ENCODE peak calls at places on chromosomes 16 and 17, in six cellular contexts. G, B, I, P, D and H are unnamed samples.

GRCh38 chr17:60147553-60148241 is 2.1 kb upstream of the CA4 start:
- DNase-seq in G (no peak), D (no peak), B (no peak), I (no peak), P (no peak), H (no peak)

GRCh38 chr16:720507-720989 is 398 bp upstream of the ANTKMT start:
- DNase-seq in P (no peak), G (peak; percentile 61), I (no peak), B (peak; percentile 47), D (no peak), H (no peak)

GRCh38 chr16:84461029-84461415 is 43.4 kb downstream of the MEAK7 start:
- DNase-seq in I (no peak), G (no peak), B (no peak), P (no peak), D (no peak), H (no peak)

GRCh38 chr17:30433514-30433913 is 43.7 kb upstream of the GOSR1 start:
- DNase-seq in P (no peak), G (peak; percentile 69), I (no peak), D (peak; percentile 86), B (no peak), H (peak; percentile 16)

GRCh38 chr17:66755101-66755943 is 79.6 kb upstream of the CACNG5 start:
- DNase-seq in P (no peak), I (no peak), B (no peak), G (no peak), D (no peak), H (peak; percentile 99)

GRCh38 chr17:82328994-82329507 is 4.5 kb downstream of the SECTM1 start:
- DNase-seq in D (no peak), I (no peak), P (no peak), G (no peak), B (no peak), H (peak; percentile 61)

GRCh38 chr17:33519692-33520091 is 226.6 kb upstream of the ASIC2 start:
- DNase-seq in G (no peak), D (no peak), B (no peak), P (no peak), I (no peak), H (no peak)

GRCh38 chr16:20348365-20349185 is 3.9 kb downstream of the UMOD start:
- DNase-seq in I (no peak), D (no peak), P (no peak), G (no peak), B (no peak), H (peak; percentile 45)

GRCh38 chr17:16589097-16589969 is 20.3 kb upstream of the ZNF287 start:
- DNase-seq in I (peak; percentile 94), G (peak; percentile 97), P (peak; percentile 86), B (peak; percentile 85), D (peak; percentile 60), H (peak; percentile 83)

GRCh38 chr16:66344533-66345145 is 21.9 kb upstream of the CDH5 start:
- DNase-seq in B (no peak), D (no peak), G (peak; percentile 64), P (no peak), I (no peak), H (peak; percentile 43)

GRCh38 chr16:84534815-84535214 is 30.4 kb upstream of the MEAK7 start:
- DNase-seq in B (no peak), D (no peak), P (no peak), I (no peak), G (no peak), H (no peak)

GRCh38 chr17:74957935-74958549 is 14.5 kb downstream of the HID1 start:
- DNase-seq in G (peak; percentile 80), D (peak; percentile 12), B (peak; percentile 81), I (peak; percentile 82), P (peak; percentile 51), H (peak; percentile 71)

GRCh38 chr16:88436796-88437195 is 16.3 kb upstream of the ZFPM1 start:
- DNase-seq in P (no peak), I (no peak), B (no peak), G (no peak), D (no peak), H (no peak)

GRCh38 chr17:43524945-43525575 is 21.1 kb downstream of the ETV4 start:
- DNase-seq in P (no peak), B (no peak), G (no peak), I (no peak), D (no peak), H (no peak)

GRCh38 chr16:82476786-82477185 is 150.0 kb upstream of the CDH13 start:
- DNase-seq in B (no peak), D (no peak), I (no peak), P (no peak), G (no peak), H (no peak)

GRCh38 chr16:49085689-49086088 is 195.9 kb downstream of the CBLN1 start:
- DNase-seq in B (no peak), P (no peak), I (no peak), G (no peak), D (peak; percentile 28), H (no peak)

GRCh38 chr17:78573955-78574354 is 3.2 kb downstream of the DNAH17 start:
- DNase-seq in P (no peak), G (no peak), D (no peak), I (no peak), B (no peak), H (peak; percentile 63)

GRCh38 chr17:64355536-64356303 is 34.9 kb downstream of the PECAM1 start:
- DNase-seq in B (peak; percentile 34), G (no peak), P (no peak), I (no peak), D (no peak), H (no peak)

GRCh38 chr16:88430524-88431446 is 22.3 kb upstream of the ZFPM1 start:
- DNase-seq in I (peak; percentile 49), B (peak; percentile 26), P (no peak), G (peak; percentile 30), D (no peak), H (peak; percentile 13)

GRCh38 chr17:45780921-45781320 is 3.2 kb upstream of the CRHR1 start:
- DNase-seq in G (no peak), I (no peak), P (no peak), B (no peak), D (no peak), H (no peak)

GRCh38 chr16:89031715-89032659 is 55.0 kb upstream of the CBFA2T3 start:
- DNase-seq in P (no peak), D (no peak), I (peak; percentile 13), B (no peak), G (no peak), H (no peak)

GRCh38 chr16:66618588-66618987 is 14.1 kb downstream of the CMTM3 start:
- DNase-seq in I (no peak), G (peak; percentile 94), D (peak; percentile 97), B (no peak), P (no peak), H (no peak)

GRCh38 chr17:72687941-72688340 is 404.5 kb downstream of the SLC39A11 start:
- DNase-seq in G (no peak), D (no peak), P (no peak), B (no peak), I (no peak), H (peak; percentile 27)

GRCh38 chr16:15856901-15857778 is at the start of gene MYH11:
- DNase-seq in P (no peak), D (no peak), B (no peak), I (peak; percentile 15), G (no peak), H (peak; percentile 40)

GRCh38 chr17:29178750-29179231 is 1.4 kb downstream of the MYO18A start:
- DNase-seq in I (no peak), B (no peak), P (no peak), D (no peak), G (no peak), H (peak; percentile 50)

GRCh38 chr17:978110-979093 is 1.2 kb downstream of the NXN start:
- DNase-seq in P (no peak), I (peak; percentile 52), D (no peak), B (no peak), G (peak; percentile 21), H (peak; percentile 65)

GRCh38 chr16:67963325-67964321 is 4.8 kb downstream of the SLC12A4 start:
- DNase-seq in P (no peak), I (peak; percentile 60), D (no peak), B (no peak), G (no peak), H (peak; percentile 32)

GRCh38 chr16:84941916-84942315 is 69.4 kb downstream of the ZDHHC7 start:
- DNase-seq in P (no peak), D (no peak), I (no peak), G (peak; percentile 84), B (no peak), H (no peak)

GRCh38 chr17:81090361-81091133 is 55.6 kb downstream of the BAIAP2 start:
- DNase-seq in G (peak; percentile 53), I (peak; percentile 71), D (no peak), P (no peak), B (peak; percentile 13), H (peak; percentile 82)

GRCh38 chr16:89099905-89100304 is 6.3 kb downstream of the ACSF3 start:
- DNase-seq in G (no peak), D (no peak), I (no peak), B (no peak), P (no peak), H (no peak)

GRCh38 chr17:68248199-68248825 is 469 bp downstream of the AMZ2 start:
- DNase-seq in B (no peak), D (no peak), I (no peak), P (no peak), G (peak; percentile 77), H (peak; percentile 80)

GRCh38 chr17:40071720-40072480 is 9.1 kb downstream of the THRA start:
- DNase-seq in P (no peak), B (no peak), I (peak; percentile 76), D (no peak), G (no peak), H (peak; percentile 96)

GRCh38 chr17:29149431-29150064 is 30.6 kb downstream of the MYO18A start:
- DNase-seq in B (no peak), D (no peak), G (no peak), I (no peak), P (no peak), H (peak; percentile 67)

GRCh38 chr17:35244345-35245195 is 1.7 kb downstream of the SLFN5 start:
- DNase-seq in D (no peak), P (peak; percentile 36), G (peak; percentile 60), B (peak; percentile 80), I (peak; percentile 70), H (peak; percentile 26)

GRCh38 chr17:17837966-17838962 is 1.5 kb upstream of the SREBF1 start:
- DNase-seq in P (no peak), I (peak; percentile 52), B (no peak), G (peak; percentile 19), D (no peak), H (peak; percentile 72)